ENCODE peak calls at places on chromosomes 13 and 19, in six cellular contexts. J is upper lobe of right lung, Y is B cell, D is left ventricle myocardium inferior, C is AG04450, E is hepatocyte. O is an unnamed sample.

GRCh38 chr19:10203686-10204085 is 8.9 kb upstream of the DNMT1 start:
- DNase-seq in J (no peak), Y (no peak), D (no peak), C (no peak), E (no peak), O (no peak)

GRCh38 chr13:36817996-36818395 is 1.0 kb upstream of the RFXAP start:
- DNase-seq in J (no peak), Y (no peak), D (no peak), C (no peak), E (no peak), O (no peak)

GRCh38 chr19:39671739-39672363 is 16.1 kb downstream of the LGALS16 start:
- DNase-seq in J (no peak), Y (peak), D (no peak), C (no peak), E (peak), O (no peak)

GRCh38 chr19:18418725-18419194 is 438 bp upstream of the SSBP4 start:
- DNase-seq in J (peak), Y (no peak), D (no peak), C (no peak), E (no peak), O (peak)

GRCh38 chr19:35090160-35090794 is 25.3 kb upstream of the FXYD3 start:
- DNase-seq in J (peak), Y (peak), D (no peak), C (no peak), E (peak), O (no peak)

GRCh38 chr13:45119469-45119989 is 781 bp upstream of the GTF2F2 start:
- DNase-seq in J (no peak), Y (peak), D (no peak), C (peak), E (peak), O (no peak)

GRCh38 chr13:47081246-47081645 is 184.4 kb upstream of the HTR2A start:
- DNase-seq in J (no peak), Y (no peak), D (no peak), C (no peak), E (peak), O (no peak)

GRCh38 chr13:31204592-31204991 is 4.8 kb downstream of the B3GLCT start:
- DNase-seq in J (no peak), Y (no peak), D (no peak), C (no peak), E (peak), O (no peak)

GRCh38 chr13:51666316-51666715 is 82.1 kb downstream of the WDFY2 start:
- DNase-seq in J (no peak), Y (no peak), D (no peak), C (no peak), E (no peak), O (no peak)

GRCh38 chr19:45962021-45962420 is 11.6 kb downstream of the NOVA2 start:
- DNase-seq in J (no peak), Y (no peak), D (no peak), C (no peak), E (no peak), O (no peak)

GRCh38 chr19:11018743-11019142 is 57.9 kb downstream of the SMARCA4 start:
- DNase-seq in J (no peak), Y (no peak), D (no peak), C (no peak), E (peak), O (no peak)

GRCh38 chr19:13952154-13953020 is at the start of gene DCAF15:
- DNase-seq in J (peak), Y (peak), D (peak), C (peak), E (peak), O (peak)

GRCh38 chr13:25775986-25776385 is 275.8 kb downstream of the SHISA2 start:
- DNase-seq in J (no peak), Y (no peak), D (no peak), C (no peak), E (no peak), O (no peak)

GRCh38 chr19:35882074-35882832 is 13.9 kb downstream of the APLP1 start:
- DNase-seq in J (no peak), Y (no peak), D (no peak), C (peak), E (peak), O (no peak)

GRCh38 chr13:20401586-20401957 is 124.1 kb downstream of the CRYL1 start:
- DNase-seq in J (no peak), Y (no peak), D (no peak), C (no peak), E (no peak), O (no peak)

GRCh38 chr13:38970380-38971051 is 20.1 kb downstream of the STOML3 start:
- DNase-seq in J (no peak), Y (no peak), D (no peak), C (no peak), E (no peak), O (no peak)
- TF ChIP-seq CTCF in J (no peak), Y (no peak), D (no peak), C (no peak), E (peak), O (peak)

GRCh38 chr19:4374451-4375163 is 25.7 kb downstream of the SH3GL1 start:
- DNase-seq in J (peak), Y (no peak), D (peak), C (no peak), E (peak), O (no peak)

GRCh38 chr19:4375164-4375619 is 25.2 kb downstream of the SH3GL1 start:
- DNase-seq in J (peak), Y (no peak), D (no peak), C (no peak), E (peak), O (no peak)

GRCh38 chr19:4376991-4377781 is 23.2 kb downstream of the SH3GL1 start:
- DNase-seq in J (no peak), Y (no peak), D (no peak), C (no peak), E (no peak), O (no peak)

GRCh38 chr19:4376245-4376990 is 23.9 kb downstream of the SH3GL1 start:
- DNase-seq in J (no peak), Y (no peak), D (no peak), C (no peak), E (no peak), O (no peak)

GRCh38 chr19:4375620-4376228 is 24.6 kb downstream of the SH3GL1 start:
- DNase-seq in J (no peak), Y (peak), D (no peak), C (no peak), E (peak), O (no peak)
- TF ChIP-seq CTCF in J (peak), Y (peak), D (no peak), C (peak), E (peak), O (peak)

GRCh38 chr19:29247051-29247450 is 34.1 kb upstream of the UQCRFS1 start:
- DNase-seq in J (no peak), Y (no peak), D (no peak), C (no peak), E (no peak), O (no peak)
- TF ChIP-seq CTCF in J (no peak), Y (no peak), D (no peak), C (no peak), E (no peak), O (peak)

DNA sequence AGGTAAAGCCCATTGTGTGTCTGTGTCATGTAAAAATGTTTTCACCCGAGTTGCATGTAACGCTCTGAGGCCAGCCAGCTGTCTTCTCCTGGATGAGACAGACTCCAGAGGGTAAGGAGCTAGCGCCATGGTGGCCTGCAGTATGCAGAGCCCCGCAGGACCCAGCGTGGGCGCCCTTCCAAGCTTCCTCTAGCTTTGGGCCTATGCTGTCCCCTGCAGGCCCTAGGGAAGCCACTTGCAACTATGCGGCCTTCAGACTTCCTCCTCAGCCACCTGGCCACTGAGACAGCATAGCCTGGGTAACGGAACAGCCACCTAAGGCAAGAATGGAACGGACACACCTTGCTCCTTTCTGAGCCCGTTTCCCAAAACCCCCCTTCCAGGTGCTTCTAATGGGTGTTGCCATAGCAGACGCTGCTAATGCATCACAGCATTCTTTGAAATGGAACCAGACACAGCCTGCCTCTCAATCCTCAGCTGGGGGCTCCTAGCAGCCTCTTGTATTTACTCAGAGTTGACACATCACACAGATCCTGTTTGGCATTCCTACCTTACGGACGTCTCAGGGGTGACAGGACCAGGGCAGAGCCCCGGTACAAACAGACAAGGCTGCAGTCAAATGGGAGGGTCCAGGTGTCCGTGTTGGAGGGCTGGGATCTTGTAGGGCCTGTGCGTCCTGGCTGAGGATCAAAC is 6.2 kb downstream of the FAM32A start:
- DNase-seq in J (no peak), Y (no peak), D (no peak), C (no peak), E (no peak), O (peak)
- TF ChIP-seq CTCF in J (no peak), Y (no peak), D (no peak), C (no peak), E (no peak), O (no peak)

GRCh38 chr19:55449469-55449868 is 6.4 kb upstream of the SHISA7 start:
- DNase-seq in J (no peak), Y (no peak), D (no peak), C (no peak), E (no peak), O (no peak)

GRCh38 chr19:55444720-55445045 is 1.6 kb upstream of the SHISA7 start:
- DNase-seq in J (no peak), Y (no peak), D (no peak), C (no peak), E (no peak), O (no peak)

GRCh38 chr19:55443824-55444719 is 972 bp upstream of the SHISA7 start:
- DNase-seq in J (no peak), Y (no peak), D (no peak), C (no peak), E (no peak), O (no peak)

GRCh38 chr19:55446060-55446459 is 3.0 kb upstream of the SHISA7 start:
- DNase-seq in J (no peak), Y (no peak), D (no peak), C (no peak), E (no peak), O (no peak)

GRCh38 chr19:55447421-55448174 is 4.5 kb upstream of the SHISA7 start:
- DNase-seq in J (no peak), Y (no peak), D (no peak), C (no peak), E (no peak), O (no peak)
- TF ChIP-seq CTCF in J (no peak), Y (no peak), D (no peak), C (no peak), E (no peak), O (no peak)

GRCh38 chr13:23600100-23600499 is 29.9 kb downstream of the TNFRSF19 start:
- DNase-seq in J (no peak), Y (no peak), D (no peak), C (no peak), E (no peak), O (no peak)

GRCh38 chr13:23599083-23599925 is 29.1 kb downstream of the TNFRSF19 start:
- DNase-seq in J (no peak), Y (no peak), D (no peak), C (no peak), E (peak), O (no peak)

GRCh38 chr13:23598371-23598770 is 28.2 kb downstream of the TNFRSF19 start:
- DNase-seq in J (no peak), Y (no peak), D (no peak), C (no peak), E (no peak), O (no peak)

GRCh38 chr13:23600534-23600933 is 30.3 kb downstream of the TNFRSF19 start:
- DNase-seq in J (no peak), Y (no peak), D (no peak), C (no peak), E (no peak), O (no peak)
- TF ChIP-seq CTCF in J (no peak), Y (no peak), D (no peak), C (no peak), E (no peak), O (no peak)

GRCh38 chr13:99580500-99581268 is 79.4 kb downstream of the TM9SF2 start:
- DNase-seq in J (no peak), Y (no peak), D (no peak), C (no peak), E (no peak), O (no peak)

GRCh38 chr13:99587893-99588606 is 86.8 kb downstream of the TM9SF2 start:
- DNase-seq in J (no peak), Y (no peak), D (no peak), C (no peak), E (no peak), O (no peak)

GRCh38 chr13:99582511-99582910 is 81.2 kb downstream of the TM9SF2 start:
- DNase-seq in J (no peak), Y (no peak), D (no peak), C (no peak), E (no peak), O (no peak)

GRCh38 chr13:99589575-99589974 is 88.3 kb downstream of the TM9SF2 start:
- DNase-seq in J (no peak), Y (no peak), D (no peak), C (no peak), E (no peak), O (no peak)

GRCh38 chr13:99585609-99586008 is 84.3 kb downstream of the TM9SF2 start:
- DNase-seq in J (no peak), Y (no peak), D (no peak), C (no peak), E (no peak), O (no peak)
- TF ChIP-seq CTCF in J (no peak), Y (no peak), D (no peak), C (no peak), E (no peak), O (no peak)

GRCh38 chr13:113209336-113209879 is at the start of gene CUL4A:
- DNase-seq in J (peak), Y (peak), D (peak), C (no peak), E (peak), O (no peak)

GRCh38 chr13:113208424-113209335 is at the start of gene PCID2:
- DNase-seq in J (peak), Y (peak), D (peak), C (no peak), E (peak), O (no peak)

GRCh38 chr13:113209880-113210421 is 538 bp downstream of the CUL4A start:
- DNase-seq in J (peak), Y (peak), D (peak), C (no peak), E (peak), O (no peak)

GRCh38 chr13:113210834-113211233 is 1.4 kb downstream of the CUL4A start:
- DNase-seq in J (no peak), Y (no peak), D (no peak), C (no peak), E (no peak), O (no peak)

DNA sequence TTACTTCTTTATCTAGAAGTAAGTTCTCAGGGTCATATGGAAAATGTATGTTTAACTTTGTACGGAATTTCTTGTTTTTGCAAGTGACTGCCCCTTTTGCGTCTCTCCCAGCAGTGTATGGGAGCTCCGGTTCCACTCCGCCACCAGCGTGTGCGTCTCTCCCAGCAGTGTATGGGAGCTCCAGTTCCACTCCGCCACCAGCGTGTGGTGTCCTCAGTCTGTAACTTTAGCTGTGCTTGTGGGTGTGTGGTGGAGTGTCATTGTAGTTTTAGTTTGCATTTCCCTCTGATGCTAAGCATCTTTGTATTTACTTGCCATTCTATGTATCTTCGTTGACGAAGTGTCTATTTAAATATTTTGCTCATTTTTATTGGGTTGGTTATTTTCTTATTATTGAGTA is 2.4 kb downstream of the CUL4A start:
- DNase-seq in J (no peak), Y (no peak), D (no peak), C (no peak), E (no peak), O (no peak)
- TF ChIP-seq CTCF in J (no peak), Y (no peak), D (peak), C (peak), E (no peak), O (peak)